ENCODE peak calls at places on chromosome 11, in nine cellular contexts. E, S, V, Y, J, I, O, X and H are unnamed samples.

GRCh38 chr11:76047766-76048165 is 158.5 kb downstream of the WNT11 start:
- DNase-seq in E (no peak), S (no peak), V (no peak), Y (no peak), J (no peak), I (no peak), O (no peak), X (no peak), H (no peak)

GRCh38 chr11:10946072-10946471 is 88.2 kb upstream of the ZBED5 start:
- DNase-seq in E (no peak), S (no peak), V (no peak), Y (no peak), J (no peak), I (no peak), O (no peak), X (no peak), H (no peak)

GRCh38 chr11:18352581-18352980 is 30.2 kb downstream of the GTF2H1 start:
- DNase-seq in E (no peak), S (no peak), V (peak; percentile 15), Y (no peak), J (no peak), I (no peak), O (no peak), X (no peak), H (no peak)

GRCh38 chr11:107116358-107116757 is 98.1 kb upstream of the GUCY1A2 start:
- DNase-seq in E (no peak), S (no peak), V (no peak), Y (no peak), J (no peak), I (no peak), O (no peak), X (no peak), H (no peak)

GRCh38 chr11:93849751-93850584 is 450 bp downstream of the VSTM5 start:
- DNase-seq in E (peak; percentile 54), S (peak; percentile 67), V (peak; percentile 27), Y (no peak), J (no peak), I (no peak), O (peak; percentile 31), X (no peak), H (no peak)

GRCh38 chr11:120004723-120005122 is 133.2 kb downstream of the TRIM29 start:
- DNase-seq in E (no peak), S (no peak), V (no peak), Y (no peak), J (no peak), I (no peak), O (peak; percentile 39), X (peak; percentile 60), H (no peak)

GRCh38 chr11:119427279-119427678 is 4.3 kb upstream of the THY1 start:
- DNase-seq in E (no peak), S (no peak), V (peak; percentile 19), Y (no peak), J (no peak), I (no peak), O (no peak), X (no peak), H (no peak)

GRCh38 chr11:33860926-33861325 is 30.9 kb downstream of the LMO2 start:
- DNase-seq in E (no peak), S (no peak), V (no peak), Y (no peak), J (no peak), I (no peak), O (peak; percentile 77), X (peak; percentile 58), H (no peak)

GRCh38 chr11:123239371-123240150 is 44.5 kb upstream of the CLMP start:
- DNase-seq in E (no peak), S (no peak), V (no peak), Y (no peak), J (no peak), I (no peak), O (no peak), X (no peak), H (no peak)